ENCODE peak calls at places on chromosomes 1 and 21, in four cellular contexts. V is K562, H is HCT116, W is HepG2. I is an unnamed sample.
A peak's percentile ranks its signal among the peaks of the same experiment; 100 is the strongest.

GRCh38 chr1:61914823-61915482 is 172.7 kb downstream of the PATJ start:
- DNase-seq in V (no peak), H (peak; percentile 37), W (peak; percentile 96), I (no peak)

GRCh38 chr1:160455153-160455517 is 54.8 kb downstream of the VANGL2 start:
- DNase-seq in V (no peak), H (no peak), W (no peak), I (no peak)

GRCh38 chr1:116491985-116492811 is 78.6 kb downstream of the CD58 start:
- DNase-seq in V (peak; percentile 76), H (no peak), W (no peak), I (no peak)

GRCh38 chr1:204362984-204363334 is 3.2 kb upstream of the PLEKHA6 start:
- DNase-seq in V (no peak), H (no peak), W (no peak), I (no peak)

GRCh38 chr1:59332983-59333382 is 36.1 kb downstream of the FGGY start:
- DNase-seq in V (no peak), H (no peak), W (no peak), I (peak; percentile 15)

GRCh38 chr1:48242126-48242736 is 19.7 kb downstream of the SLC5A9 start:
- DNase-seq in V (no peak), H (no peak), W (peak; percentile 22), I (no peak)

GRCh38 chr1:156399355-156400125 is 30.5 kb downstream of the RHBG start:
- DNase-seq in V (peak; percentile 45), H (no peak), W (no peak), I (no peak)

GRCh38 chr1:30232288-30232899 is 491.0 kb downstream of the MATN1 start:
- DNase-seq in V (peak; percentile 60), H (peak; percentile 27), W (peak; percentile 10), I (peak; percentile 4)

GRCh38 chr1:1183221-1183747 is 9.6 kb downstream of the TTLL10 start:
- DNase-seq in V (no peak), H (no peak), W (no peak), I (no peak)

GRCh38 chr1:183471748-183472487 is 381 bp upstream of the SMG7 start:
- DNase-seq in V (peak; percentile 98), H (peak; percentile 95), W (peak; percentile 96), I (peak; percentile 90)

GRCh38 chr1:45010855-45011811 is at the start of gene HECTD3:
- DNase-seq in V (peak; percentile 95), H (peak; percentile 60), W (peak; percentile 77), I (peak; percentile 59)

GRCh38 chr1:45013551-45014209 is 1.6 kb downstream of the UROD start:
- DNase-seq in V (peak; percentile 35), H (no peak), W (no peak), I (no peak)

GRCh38 chr1:45011837-45012638 is at the start of gene UROD:
- DNase-seq in V (peak; percentile 100), H (peak; percentile 93), W (peak; percentile 94), I (peak; percentile 94)

GRCh38 chr1:45014403-45015028 is 2.5 kb downstream of the UROD start:
- DNase-seq in V (peak; percentile 91), H (peak; percentile 75), W (peak; percentile 72), I (peak; percentile 79)

DNA sequence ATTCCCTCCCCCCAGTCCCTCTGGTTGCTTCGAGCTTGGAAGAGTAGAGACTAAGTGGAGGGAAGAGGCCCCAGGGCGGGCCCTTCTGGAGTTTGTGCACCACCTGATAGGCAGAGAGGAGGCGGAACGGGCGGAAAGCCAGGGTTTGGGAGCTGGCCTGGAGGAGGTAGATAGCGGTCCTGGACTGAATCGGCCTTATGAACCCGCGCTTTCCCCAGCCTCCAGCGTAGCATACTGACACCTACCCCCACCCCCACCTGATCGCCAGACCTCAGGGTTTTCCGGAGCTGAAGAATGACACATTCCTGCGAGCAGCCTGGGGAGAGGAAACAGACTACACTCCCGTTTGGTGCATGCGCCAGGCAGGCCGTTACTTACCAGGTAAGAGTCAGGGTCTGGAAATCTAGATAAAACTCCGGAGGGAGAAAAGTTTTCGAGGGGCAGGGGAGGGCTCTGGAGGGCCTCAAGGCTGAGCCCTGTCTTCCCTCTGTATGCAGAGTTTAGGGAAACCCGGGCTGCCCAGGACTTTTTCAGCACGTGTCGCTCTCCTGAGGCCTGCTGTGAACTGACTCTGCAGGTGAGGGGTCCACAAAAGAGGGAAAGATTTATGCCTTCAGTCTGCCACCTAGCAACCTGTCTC is 705 bp downstream of the UROD start:
- DNase-seq in V (peak; percentile 100), H (no peak), W (peak; percentile 72), I (no peak)
- TF ChIP-seq REST in V (no peak), H (no peak), W (no peak), I (no peak)

DNA sequence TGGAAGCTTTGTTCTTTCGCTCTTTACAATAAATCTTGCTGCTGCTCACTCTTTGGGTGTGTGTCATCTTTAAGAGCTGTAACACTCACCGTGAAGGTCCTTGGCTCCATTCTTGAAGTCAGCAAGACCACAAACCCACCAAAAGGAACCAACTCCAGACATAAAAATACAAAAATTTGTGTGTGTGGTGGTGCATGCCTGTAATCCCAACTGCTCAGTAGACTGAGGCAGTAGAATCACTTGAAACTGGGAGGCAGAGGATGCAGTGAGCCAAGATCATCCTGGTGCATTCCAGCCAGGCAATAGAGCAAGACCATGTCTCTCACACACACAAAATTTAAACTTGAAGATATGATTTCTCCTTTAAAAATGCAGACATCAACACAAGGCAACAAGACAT is 1431.7 kb upstream of the B3GALT2 start:
- DNase-seq in V (no peak), H (no peak), W (no peak), I (no peak)
- TF ChIP-seq TCF7L2 in V (no peak), H (no peak), W (no peak), I (no peak)

GRCh38 chr1:109241344-109241743 is 8.0 kb upstream of the CELSR2 start:
- DNase-seq in V (peak; percentile 61), H (no peak), W (no peak), I (no peak)

GRCh38 chr1:109240158-109241152 is 8.9 kb upstream of the CELSR2 start:
- DNase-seq in V (peak; percentile 67), H (no peak), W (no peak), I (no peak)

GRCh38 chr1:109239047-109239579 is 10.2 kb upstream of the CELSR2 start:
- DNase-seq in V (no peak), H (no peak), W (no peak), I (no peak)

GRCh38 chr1:109238382-109238781 is 11.0 kb upstream of the CELSR2 start:
- DNase-seq in V (no peak), H (no peak), W (no peak), I (no peak)

GRCh38 chr1:109239580-109240068 is 9.7 kb upstream of the CELSR2 start:
- DNase-seq in V (peak; percentile 77), H (no peak), W (peak; percentile 66), I (no peak)
- TF ChIP-seq POLR2AphosphoS5 in V (no peak), H (no peak), W (peak; percentile 34), I (no peak)

GRCh38 chr1:155135416-155136197 is at the start of gene SLC50A1:
- DNase-seq in V (peak; percentile 95), H (peak; percentile 82), W (peak; percentile 86), I (peak; percentile 62)
- TF ChIP-seq REST in V (no peak), H (no peak), W (no peak), I (no peak)

GRCh38 chr1:8816831-8817412 is 518 bp downstream of the RERE start:
- DNase-seq in V (peak; percentile 53), H (no peak), W (no peak), I (no peak)
- TF ChIP-seq TCF7L2 in V (no peak), H (no peak), W (no peak), I (no peak)

GRCh38 chr1:247471445-247472016 is 13.6 kb upstream of the OR2B11 start:
- DNase-seq in V (peak; percentile 77), H (no peak), W (no peak), I (no peak)

GRCh38 chr1:247472035-247472434 is 14.1 kb upstream of the OR2B11 start:
- DNase-seq in V (no peak), H (no peak), W (no peak), I (no peak)

GRCh38 chr1:247468746-247469145 is 10.8 kb upstream of the OR2B11 start:
- DNase-seq in V (no peak), H (no peak), W (no peak), I (no peak)

GRCh38 chr1:247475793-247476192 is 17.9 kb upstream of the OR2B11 start:
- DNase-seq in V (no peak), H (no peak), W (no peak), I (no peak)

GRCh38 chr1:247474367-247474766 is 16.5 kb upstream of the OR2B11 start:
- DNase-seq in V (no peak), H (no peak), W (no peak), I (no peak)
- TF ChIP-seq POLR2AphosphoS5 in V (no peak), H (no peak), W (no peak), I (no peak)

GRCh38 chr21:33542640-33543504 is at the start of gene SON:
- DNase-seq in V (peak; percentile 100), H (peak; percentile 96), W (peak; percentile 96), I (peak; percentile 91)
- TF ChIP-seq REST in V (no peak), H (no peak), W (no peak), I (no peak)

DNA sequence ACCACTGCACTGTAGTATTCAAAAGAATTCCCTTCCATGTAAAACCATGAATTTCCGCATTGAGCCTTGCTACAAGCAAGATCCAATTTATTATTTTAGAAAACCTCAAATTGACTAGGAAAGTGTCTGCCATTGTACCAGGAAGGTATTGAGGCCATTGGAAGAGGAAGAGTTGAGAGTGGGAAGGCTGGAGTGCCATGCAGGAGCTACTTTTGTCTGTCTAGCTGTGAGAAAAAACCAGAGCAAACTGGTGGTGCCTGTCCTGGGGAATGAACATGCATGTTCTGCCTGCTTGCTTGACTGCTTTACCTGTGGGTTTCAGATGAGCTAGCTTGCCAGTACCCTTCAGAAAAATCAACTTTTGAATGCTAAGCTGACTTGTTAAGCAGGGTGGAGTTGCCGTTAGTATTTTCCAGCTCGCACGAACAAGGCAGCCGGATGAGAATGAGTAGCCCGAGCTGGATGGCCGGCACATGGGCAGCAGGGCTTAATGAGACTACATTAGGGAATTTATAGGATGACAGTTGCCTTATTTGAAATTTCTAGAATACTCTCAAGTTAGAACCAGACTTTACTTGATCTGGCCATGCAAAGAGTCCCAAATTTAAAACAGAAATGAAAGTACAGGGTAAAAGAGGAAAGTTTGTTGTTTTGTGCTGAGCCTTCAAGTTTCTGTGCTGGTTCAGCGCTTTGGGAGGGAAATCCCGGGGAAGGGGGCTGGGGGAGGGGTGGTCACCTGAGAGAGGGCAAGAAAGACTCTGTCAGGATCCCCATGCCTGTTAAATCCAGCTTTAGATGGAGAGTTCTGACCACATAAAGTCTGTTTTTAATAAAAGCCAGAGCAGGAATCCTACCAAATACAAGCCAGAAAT is 29.6 kb upstream of the C1orf105 start:
- DNase-seq in V (no peak), H (no peak), W (no peak), I (no peak)
- TF ChIP-seq TCF7L2 in V (no peak), H (no peak), W (no peak), I (no peak)

I was measured in Panc1.